ENCODE peak calls at places on chromosomes 6 and 20, in nine cellular contexts. M is posterior vena cava, R is testis, T is activated T-cell treated with anti-CD3 and anti-CD28 coated beads for 4 hours, F is astrocyte, W is activated T-helper 1 cell treated with Interleukin-2 at 50 U/mL for 16 hours, J is MCF 10A, Q is DMS53, Y is T-cell. P is an unnamed sample.

GRCh38 chr6:132830236-132830799 is 15.9 kb downstream of the RPS12 start:
- DNase-seq in M (no peak), R (no peak), T (no peak), F (peak), W (no peak), J (peak), Q (peak), Y (no peak), P (peak)

GRCh38 chr6:32826996-32827395 is 10.2 kb upstream of the HLA-DOB start:
- DNase-seq in M (no peak), R (no peak), T (no peak), F (no peak), W (no peak), J (no peak), Q (no peak), Y (no peak), P (no peak)

GRCh38 chr6:105573556-105573955 is 170.7 kb upstream of the PREP start:
- DNase-seq in M (no peak), R (no peak), T (no peak), F (peak), W (no peak), J (no peak), Q (no peak), Y (no peak), P (no peak)

GRCh38 chr6:125604257-125604656 is 145.2 kb upstream of the HEY2 start:
- DNase-seq in M (no peak), R (no peak), T (no peak), F (no peak), W (no peak), J (no peak), Q (no peak), Y (no peak), P (no peak)

GRCh38 chr6:119240257-119241123 is 109.1 kb downstream of the MAN1A1 start:
- DNase-seq in M (no peak), R (no peak), T (no peak), F (peak), W (no peak), J (no peak), Q (peak), Y (no peak), P (peak)

GRCh38 chr6:10555625-10556309 is 34.6 kb downstream of the GCNT2 start:
- DNase-seq in M (peak), R (peak), T (no peak), F (peak), W (no peak), J (peak), Q (no peak), Y (no peak), P (no peak)

GRCh38 chr6:118784641-118785164 is 109.2 kb upstream of the ASF1A start:
- DNase-seq in M (no peak), R (peak), T (no peak), F (no peak), W (no peak), J (no peak), Q (no peak), Y (no peak), P (no peak)

GRCh38 chr6:170176621-170177382 is 114.1 kb downstream of the DLL1 start:
- DNase-seq in M (peak), R (no peak), T (no peak), F (no peak), W (no peak), J (no peak), Q (peak), Y (no peak), P (no peak)

GRCh38 chr6:158002951-158003853 is 21.5 kb downstream of the SYNJ2 start:
- DNase-seq in M (peak), R (no peak), T (no peak), F (peak), W (no peak), J (no peak), Q (no peak), Y (no peak), P (peak)

GRCh38 chr20:57991211-57991841 is 237.1 kb downstream of the ANKRD60 start:
- DNase-seq in M (no peak), R (no peak), T (no peak), F (peak), W (no peak), J (peak), Q (no peak), Y (no peak), P (peak)

GRCh38 chr6:90157441-90157840 is 139.2 kb downstream of the BACH2 start:
- DNase-seq in M (no peak), R (no peak), T (no peak), F (no peak), W (no peak), J (no peak), Q (no peak), Y (no peak), P (no peak)

GRCh38 chr6:66655420-66655819 is 948.4 kb upstream of the EYS start:
- DNase-seq in M (peak), R (no peak), T (no peak), F (no peak), W (no peak), J (no peak), Q (no peak), Y (no peak), P (no peak)

GRCh38 chr20:57440678-57441509 is 49.7 kb downstream of the RBM38 start:
- DNase-seq in M (peak), R (peak), T (no peak), F (no peak), W (no peak), J (no peak), Q (peak), Y (no peak), P (no peak)

GRCh38 chr6:130366011-130366963 is at the start of gene TMEM200A:
- DNase-seq in M (peak), R (peak), T (peak), F (peak), W (peak), J (no peak), Q (peak), Y (no peak), P (peak)

GRCh38 chr6:160041608-160042007 is 72.7 kb downstream of the IGF2R start:
- DNase-seq in M (peak), R (peak), T (no peak), F (peak), W (no peak), J (peak), Q (no peak), Y (no peak), P (peak)

GRCh38 chr6:34152042-34152524 is 6.2 kb upstream of the GRM4 start:
- DNase-seq in M (peak), R (no peak), T (no peak), F (no peak), W (no peak), J (no peak), Q (no peak), Y (no peak), P (no peak)

GRCh38 chr20:40686893-40687292 is 2.1 kb downstream of the MAFB start:
- DNase-seq in M (no peak), R (no peak), T (no peak), F (no peak), W (no peak), J (peak), Q (no peak), Y (no peak), P (no peak)